ENCODE peak calls at places on chromosomes 4 and X, in four cellular contexts. L is neural progenitor cell, P is activated B cell treated with CpG ODN at 0.5 μM for 24 hours, Q is left ventricle myocardium inferior. X is an unnamed sample.

GRCh38 chr4:7054106-7054880 is 11.1 kb downstream of the TADA2B start:
- DNase-seq in L (no peak), P (no peak), Q (no peak), X (no peak)

GRCh38 chr4:41414380-41414779 is 123.6 kb upstream of the LIMCH1 start:
- DNase-seq in Q (no peak), L (no peak), P (no peak), X (no peak)

GRCh38 chr4:4385729-4386295 is 1.1 kb upstream of the NSG1 start:
- DNase-seq in P (no peak), Q (no peak), L (no peak), X (no peak)

GRCh38 chrX:47380268-47380667 is 9.9 kb downstream of the ZNF157 start:
- DNase-seq in L (no peak), P (peak; percentile 29), Q (peak; percentile 16), X (no peak)

GRCh38 chr4:84792366-84793301 is 173.9 kb downstream of the WDFY3 start:
- DNase-seq in L (no peak), P (no peak), Q (no peak), X (no peak)

GRCh38 chrX:152876931-152877840 is 20.7 kb upstream of the ZNF185 start:
- DNase-seq in Q (no peak), L (no peak), P (no peak), X (no peak)

GRCh38 chr4:15598644-15599043 is 56.5 kb downstream of the FBXL5 start:
- DNase-seq in Q (no peak), P (no peak), L (no peak), X (no peak)

GRCh38 chrX:13721819-13722527 is 12.4 kb downstream of the TRAPPC2 start:
- DNase-seq in P (no peak), L (no peak), Q (no peak), X (no peak)

GRCh38 chr4:185127021-185127925 is 15.8 kb upstream of the SLC25A4 start:
- DNase-seq in P (peak; percentile 28), Q (peak; percentile 22), L (peak; percentile 63), X (no peak)

GRCh38 chr4:152696764-152697250 is 17.0 kb upstream of the TMEM154 start:
- DNase-seq in Q (no peak), L (no peak), P (no peak), X (no peak)

GRCh38 chr4:70496231-70496630 is 22.1 kb upstream of the AMTN start:
- DNase-seq in Q (no peak), L (no peak), P (no peak), X (no peak)

GRCh38 chr4:131603705-131604104 is 1545.4 kb upstream of the PCDH10 start:
- DNase-seq in L (no peak), Q (no peak), P (no peak), X (no peak)

GRCh38 chr4:74996996-74997395 is 64.1 kb downstream of the PARM1 start:
- DNase-seq in P (no peak), Q (no peak), L (no peak), X (no peak)

GRCh38 chr4:7968262-7968896 is 28.7 kb upstream of the AFAP1 start:
- DNase-seq in Q (no peak), P (no peak), L (no peak), X (no peak)

GRCh38 chr4:36269116-36269515 is 12.3 kb upstream of the DTHD1 start:
- DNase-seq in P (no peak), L (no peak), Q (no peak), X (no peak)

GRCh38 chr4:66331761-66332160 is 661.5 kb upstream of the EPHA5 start:
- DNase-seq in Q (no peak), P (no peak), L (no peak), X (no peak)

GRCh38 chr4:168931215-168931650 is 78.8 kb downstream of the CBR4 start:
- DNase-seq in Q (no peak), L (no peak), P (no peak), X (no peak)

GRCh38 chr4:168933423-168933822 is 76.6 kb downstream of the CBR4 start:
- DNase-seq in Q (no peak), P (no peak), L (no peak), X (no peak)

GRCh38 chr4:168930413-168931196 is 79.5 kb downstream of the CBR4 start:
- DNase-seq in L (no peak), Q (no peak), P (no peak), X (no peak)

GRCh38 chr4:168928875-168929274 is 81.2 kb downstream of the CBR4 start:
- DNase-seq in Q (no peak), L (no peak), P (no peak), X (no peak)

DNA sequence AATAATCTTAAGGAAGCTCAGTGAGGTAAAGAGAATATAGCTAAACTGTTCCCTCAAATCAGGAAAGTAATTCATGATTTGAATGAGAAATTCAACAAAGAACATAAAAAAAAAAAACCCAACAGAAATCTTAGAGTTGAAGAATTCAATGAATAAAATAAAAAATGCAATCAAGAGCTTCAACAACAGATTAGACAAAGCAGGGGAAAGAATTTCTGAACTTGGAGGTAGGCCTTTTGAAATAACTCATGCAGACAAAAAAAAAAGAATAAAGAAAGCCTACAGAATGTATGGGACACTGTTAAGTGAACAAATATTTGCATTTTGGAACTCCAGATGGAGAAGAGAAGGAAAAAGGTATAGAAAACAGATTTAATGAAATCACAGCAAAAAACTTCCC is 77.9 kb downstream of the CBR4 start:
- DNase-seq in L (no peak), P (no peak), Q (no peak), X (no peak)
- TF ChIP-seq CTCF in L (no peak), P (no peak), Q (no peak), X (no peak)

GRCh38 chr4:80033581-80033980 is 39.4 kb downstream of the ANTXR2 start:
- DNase-seq in P (no peak), Q (no peak), L (no peak), X (no peak)
- TF ChIP-seq CTCF in P (no peak), Q (peak; percentile 25), L (peak; percentile 20), X (no peak)

GRCh38 chr4:48102303-48102702 is 31.7 kb downstream of the TXK start:
- DNase-seq in L (no peak), P (no peak), Q (no peak), X (no peak)
- TF ChIP-seq CTCF in L (peak; percentile 28), P (no peak), Q (peak; percentile 14), X (no peak)

GRCh38 chrX:109874548-109874947 is 128.4 kb upstream of the TMEM164 start:
- DNase-seq in Q (no peak), P (no peak), L (no peak), X (no peak)
- TF ChIP-seq CTCF in Q (no peak), P (no peak), L (no peak), X (no peak)

GRCh38 chr4:1762264-1763010 is 30.7 kb upstream of the FGFR3 start:
- DNase-seq in L (no peak), Q (no peak), P (no peak), X (no peak)

GRCh38 chr4:1763070-1763549 is 30.0 kb upstream of the FGFR3 start:
- DNase-seq in L (no peak), P (no peak), Q (no peak), X (no peak)

GRCh38 chr4:1764670-1765069 is 28.4 kb upstream of the FGFR3 start:
- DNase-seq in P (no peak), L (no peak), Q (no peak), X (no peak)

GRCh38 chr4:1765409-1766335 is 27.4 kb upstream of the FGFR3 start:
- DNase-seq in P (no peak), L (peak; percentile 41), Q (no peak), X (no peak)

DNA sequence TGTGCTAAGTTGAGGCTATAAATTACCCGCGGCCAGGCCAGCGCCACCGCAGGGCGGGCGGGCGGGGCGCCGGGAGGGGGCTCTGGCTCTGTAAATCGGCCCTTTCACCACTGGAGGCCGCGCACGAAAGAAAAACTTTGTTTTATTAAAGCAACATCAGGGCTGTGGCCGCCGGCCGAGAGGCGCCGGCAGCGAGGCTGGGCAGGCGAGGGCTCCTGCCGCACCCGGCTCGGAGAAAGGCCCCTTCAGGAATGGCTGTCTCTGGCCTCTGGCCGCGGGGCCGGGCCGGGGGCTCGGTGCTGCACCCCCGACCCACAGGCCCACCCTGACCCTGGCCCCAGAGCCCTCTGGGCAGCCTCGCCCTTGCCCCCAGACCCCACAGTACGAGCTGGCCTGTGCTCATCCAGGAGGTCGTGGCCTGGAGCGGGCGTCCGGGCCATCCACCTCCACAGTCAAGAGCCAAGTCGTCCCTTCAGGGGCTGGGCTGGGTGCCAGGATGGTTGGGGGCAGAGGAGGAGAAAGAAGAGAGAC is 29.5 kb upstream of the FGFR3 start:
- DNase-seq in P (no peak), L (peak; percentile 39), Q (no peak), X (no peak)
- TF ChIP-seq CTCF in P (no peak), L (peak; percentile 6), Q (peak; percentile 39), X (no peak)

GRCh38 chr4:140641105-140641555 is 72.4 kb upstream of the UCP1 start:
- DNase-seq in L (no peak), Q (no peak), P (no peak), X (no peak)

GRCh38 chr4:140633951-140634350 is 65.2 kb upstream of the UCP1 start:
- DNase-seq in L (no peak), P (no peak), Q (no peak), X (no peak)

GRCh38 chr4:140640150-140640748 is 71.5 kb upstream of the UCP1 start:
- DNase-seq in L (no peak), P (no peak), Q (no peak), X (no peak)

GRCh38 chr4:140635606-140636005 is 66.8 kb upstream of the UCP1 start:
- DNase-seq in P (no peak), Q (peak; percentile 36), L (peak; percentile 53), X (no peak)

GRCh38 chr4:140637836-140638235 is 69.1 kb upstream of the UCP1 start:
- DNase-seq in P (no peak), L (peak; percentile 68), Q (no peak), X (no peak)
- TF ChIP-seq CTCF in P (no peak), L (peak; percentile 79), Q (peak; percentile 63), X (peak; percentile 52)